ENCODE peak calls at places on chromosomes 12 and 14, in four cellular contexts. I, O, U and L are unnamed samples.

GRCh38 chr14:60971271-60971670 is 9.6 kb downstream of the TRMT5 start:
- DNase-seq in I (no peak), O (no peak), U (no peak), L (no peak)

GRCh38 chr14:99543369-99543768 is 60.6 kb downstream of the CCDC85C start:
- DNase-seq in I (no peak), O (no peak), U (no peak), L (no peak)

GRCh38 chr12:43921666-43922337 is 85.9 kb downstream of the TMEM117 start:
- DNase-seq in I (no peak), O (no peak), U (no peak), L (no peak)

GRCh38 chr14:44640416-44640815 is 133.3 kb upstream of the FSCB start:
- DNase-seq in I (no peak), O (no peak), U (no peak), L (no peak)

GRCh38 chr14:102537981-102538597 is 28.5 kb upstream of the ANKRD9 start:
- DNase-seq in I (no peak), O (no peak), U (no peak), L (no peak)

GRCh38 chr12:126425264-126425663 is 1360.0 kb downstream of the AACS start:
- DNase-seq in I (no peak), O (no peak), U (no peak), L (no peak)

GRCh38 chr14:68782091-68782981 is 10.5 kb downstream of the ZFP36L1 start:
- DNase-seq in I (no peak), O (no peak), U (peak), L (peak)

GRCh38 chr14:51884086-51884927 is 23.9 kb downstream of the GNG2 start:
- DNase-seq in I (no peak), O (no peak), U (no peak), L (no peak)

GRCh38 chr14:103432627-103433026 is 47.4 kb downstream of the MARK3 start:
- DNase-seq in I (no peak), O (no peak), U (no peak), L (no peak)

GRCh38 chr14:65167072-65167645 is 64.8 kb upstream of the MAX start:
- DNase-seq in I (no peak), O (no peak), U (peak), L (peak)